ENCODE peak calls at places on chromosomes 13 and 19, in eight cellular contexts. R is neural progenitor cell; P is kidney epithelial cell; A is mesenchymal stem cell; H is tibial nerve; C is left ventricle myocardium inferior; I is right lobe of liver; W is CD4-positive, alpha-beta T cell. S is an unnamed sample.

GRCh38 chr13:20658451-20658850 is 45.0 kb upstream of the IL17D start:
- DNase-seq in R (no peak), P (no peak), A (no peak), H (no peak), C (no peak), I (no peak), W (no peak), S (no peak)

GRCh38 chr13:33096886-33097610 is 80.8 kb downstream of the KL start:
- DNase-seq in R (no peak), P (no peak), A (no peak), H (no peak), C (no peak), I (no peak), W (no peak), S (no peak)

GRCh38 chr19:21513651-21514050 is 8.2 kb downstream of the ZNF429 start:
- DNase-seq in R (no peak), P (no peak), A (no peak), H (no peak), C (no peak), I (no peak), W (no peak), S (no peak)

GRCh38 chr19:31113250-31113685 is 236.0 kb downstream of the TSHZ3 start:
- DNase-seq in R (no peak), P (no peak), A (peak; percentile 47), H (no peak), C (no peak), I (no peak), W (no peak), S (no peak)

GRCh38 chr13:112779856-112780604 is 90.2 kb downstream of the ATP11A start:
- DNase-seq in R (no peak), P (peak; percentile 31), A (no peak), H (no peak), C (no peak), I (no peak), W (no peak), S (no peak)

GRCh38 chr19:44512326-44513298 is 12.3 kb upstream of the ZNF180 start:
- DNase-seq in R (peak; percentile 69), P (peak; percentile 7), A (peak; percentile 25), H (no peak), C (no peak), I (no peak), W (no peak), S (no peak)

GRCh38 chr13:32428581-32429072 is 697 bp upstream of the N4BP2L1 start:
- DNase-seq in R (no peak), P (no peak), A (no peak), H (peak; percentile 25), C (no peak), I (no peak), W (peak; percentile 5), S (no peak)

GRCh38 chr13:23871616-23872220 is 17.5 kb downstream of the MIPEP start:
- DNase-seq in R (peak; percentile 12), P (no peak), A (peak; percentile 59), H (no peak), C (no peak), I (no peak), W (no peak), S (no peak)

GRCh38 chr13:91078093-91078679 is 269.3 kb upstream of the MIR17HG start:
- DNase-seq in R (peak; percentile 16), P (no peak), A (peak; percentile 26), H (no peak), C (no peak), I (no peak), W (no peak), S (no peak)

GRCh38 chr13:42883771-42884170 is 102.4 kb downstream of the FAM216B start:
- DNase-seq in R (peak; percentile 32), P (no peak), A (peak; percentile 80), H (no peak), C (no peak), I (no peak), W (no peak), S (no peak)

GRCh38 chr19:4327252-4327876 is 11.3 kb downstream of the STAP2 start:
- DNase-seq in R (peak; percentile 94), P (no peak), A (peak; percentile 62), H (peak; percentile 19), C (peak; percentile 75), I (no peak), W (peak; percentile 47), S (peak; percentile 73)

DNA sequence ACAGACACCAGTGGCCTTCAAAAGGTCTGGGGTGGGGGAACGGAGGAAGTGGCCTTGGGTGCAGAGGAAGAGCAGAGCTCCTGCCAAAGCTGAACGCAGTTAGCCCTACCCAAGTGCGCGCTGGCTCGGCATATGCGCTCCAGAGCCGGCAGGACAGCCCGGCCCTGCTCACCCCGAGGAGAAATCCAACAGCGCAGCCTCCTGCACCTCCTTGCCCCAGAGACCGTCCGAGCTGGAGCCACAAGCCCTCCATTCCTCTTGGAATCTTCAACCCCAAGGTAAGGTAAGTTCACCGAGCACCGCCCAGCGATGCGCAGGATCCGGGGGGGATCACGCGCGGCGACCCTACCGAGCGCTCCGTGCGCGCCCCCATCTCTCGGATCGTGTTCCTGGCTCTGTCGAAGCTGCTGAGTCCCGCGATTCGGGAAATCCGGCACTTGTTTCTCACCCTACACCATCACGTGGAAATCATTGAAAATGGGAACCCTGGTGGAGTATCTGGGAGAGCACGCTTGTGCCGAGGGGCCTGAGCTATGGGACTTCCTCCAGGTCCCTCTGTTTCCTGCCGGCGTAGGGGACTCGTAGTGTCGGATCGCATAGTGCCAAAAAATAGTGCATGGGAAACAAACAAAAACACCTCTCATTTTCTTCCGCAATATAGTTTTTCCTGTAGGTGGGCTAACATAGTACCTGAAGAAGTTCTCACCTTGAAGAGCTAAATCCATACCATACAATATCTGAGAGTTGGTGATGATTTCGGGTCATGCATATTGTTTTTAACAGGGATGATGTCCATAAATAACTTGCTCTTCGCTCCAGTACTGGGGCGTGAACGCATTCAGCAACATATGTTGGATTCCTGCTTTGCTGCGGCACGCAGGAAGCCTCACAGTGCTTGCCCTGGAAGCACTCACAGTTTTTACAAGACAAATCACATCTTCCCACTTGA is 9.3 kb downstream of the PDX1 start:
- DNase-seq in R (no peak), P (no peak), A (no peak), H (no peak), C (no peak), I (no peak), W (no peak), S (no peak)
- H3K27me3 ChIP-seq in R (peaks cover 100% of the 10 kb centered on the region), P (peaks cover 67% of the 10 kb centered on the region), A (peaks cover 77% of the 10 kb centered on the region), H (peaks cover 93% of the 10 kb centered on the region), C (peaks cover 100% of the 10 kb centered on the region), I (peaks cover 31% of the 10 kb centered on the region), W (peaks cover 84% of the 10 kb centered on the region), S (peaks cover 75% of the 10 kb centered on the region)

DNA sequence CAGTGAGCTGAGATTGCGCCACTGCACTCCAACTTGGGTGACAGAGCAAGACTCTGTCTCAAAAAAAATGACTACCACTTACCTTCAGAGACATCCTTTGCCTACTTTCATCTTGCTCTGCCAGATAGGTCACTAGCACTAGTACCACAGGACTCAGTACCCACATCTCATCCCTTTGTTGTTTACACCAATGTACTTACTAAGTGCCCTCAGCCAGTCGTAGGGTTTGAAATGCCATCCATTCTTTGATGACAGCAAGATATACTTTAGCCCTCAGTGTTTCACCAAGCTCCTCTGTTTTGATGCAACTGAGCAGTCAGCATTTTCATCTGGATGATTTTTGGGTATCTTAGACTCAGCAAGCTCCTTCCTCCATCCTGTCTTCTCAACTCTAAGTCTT is 6.1 kb downstream of the URAD start:
- DNase-seq in R (no peak), P (no peak), A (no peak), H (no peak), C (no peak), I (no peak), W (no peak), S (no peak)
- H3K27me3 ChIP-seq in R (peaks cover 100% of the 10 kb centered on the region), P (peaks cover 67% of the 10 kb centered on the region), A (peaks cover 73% of the 10 kb centered on the region), H (peaks cover 94% of the 10 kb centered on the region), C (peaks cover 98% of the 10 kb centered on the region), I (peaks cover 35% of the 10 kb centered on the region), W (peaks cover 49% of the 10 kb centered on the region), S (peaks cover 100% of the 10 kb centered on the region)

GRCh38 chr13:27960362-27961226 is 8.5 kb downstream of the CDX2 start:
- DNase-seq in R (peak; percentile 89), P (no peak), A (peak; percentile 85), H (no peak), C (peak; percentile 35), I (peak; percentile 91), W (no peak), S (peak; percentile 83)
- H3K27me3 ChIP-seq in R (peaks cover 100% of the 10 kb centered on the region), P (peaks cover 70% of the 10 kb centered on the region), A (peaks cover 78% of the 10 kb centered on the region), H (peaks cover 100% of the 10 kb centered on the region), C (peaks cover 100% of the 10 kb centered on the region), I (no peaks in the 10 kb centered on the region), W (peaks cover 87% of the 10 kb centered on the region), S (peaks cover 96% of the 10 kb centered on the region)

GRCh38 chr19:7867092-7867844 is 6.9 kb downstream of the PRR36 start:
- DNase-seq in R (no peak), P (no peak), A (no peak), H (no peak), C (no peak), I (no peak), W (no peak), S (no peak)

GRCh38 chr19:7868326-7868670 is 5.9 kb downstream of the PRR36 start:
- DNase-seq in R (no peak), P (no peak), A (peak; percentile 31), H (no peak), C (no peak), I (no peak), W (no peak), S (no peak)

GRCh38 chr19:7864719-7865074 is 9.5 kb downstream of the PRR36 start:
- DNase-seq in R (no peak), P (no peak), A (no peak), H (no peak), C (no peak), I (no peak), W (no peak), S (no peak)

GRCh38 chr19:7865262-7865911 is 8.8 kb downstream of the PRR36 start:
- DNase-seq in R (no peak), P (no peak), A (no peak), H (no peak), C (no peak), I (no peak), W (no peak), S (no peak)

DNA sequence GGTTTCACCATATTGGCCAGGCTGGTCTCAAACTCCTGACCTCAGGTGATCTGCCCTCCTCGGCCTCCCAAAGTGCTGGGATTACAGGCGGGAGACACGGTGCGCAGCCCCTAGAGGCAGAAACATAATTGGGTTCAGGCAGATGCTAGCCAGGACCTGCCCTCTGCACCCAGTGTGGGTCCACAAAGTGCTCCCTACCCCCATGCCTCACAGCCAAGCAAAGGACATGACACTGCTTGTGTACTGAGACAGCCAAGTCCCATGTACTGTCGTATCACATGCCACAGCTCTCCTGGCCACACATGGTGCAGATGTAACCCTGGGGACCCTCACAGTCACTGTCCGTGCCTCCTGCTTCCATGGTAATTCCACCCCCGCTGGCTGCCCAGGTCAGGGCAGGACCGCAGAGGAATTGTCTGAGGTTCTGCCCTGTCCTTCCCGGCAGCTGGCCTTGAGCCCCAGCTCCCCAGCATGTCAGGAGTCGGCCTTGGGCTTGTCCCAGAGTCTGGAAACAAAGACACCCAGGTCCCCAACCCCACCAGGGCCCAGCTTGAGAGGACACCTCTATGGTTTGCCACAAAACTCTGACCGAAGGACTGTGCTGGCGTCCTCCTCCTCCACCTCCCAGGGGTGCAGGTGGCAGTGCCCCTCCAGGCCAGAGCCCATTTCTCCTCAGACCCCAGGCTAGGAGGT is 7.6 kb downstream of the PRR36 start:
- DNase-seq in R (no peak), P (no peak), A (no peak), H (no peak), C (no peak), I (no peak), W (no peak), S (no peak)
- H3K27me3 ChIP-seq in R (peaks cover 60% of the 10 kb centered on the region), P (peaks cover 41% of the 10 kb centered on the region), A (peaks cover 13% of the 10 kb centered on the region), H (peaks cover 53% of the 10 kb centered on the region), C (peaks cover 66% of the 10 kb centered on the region), I (no peaks in the 10 kb centered on the region), W (peaks cover 11% of the 10 kb centered on the region), S (peaks cover 81% of the 10 kb centered on the region)